ENCODE peak calls at places on chromosomes 6 and 20, in nine cellular contexts. I is IMR-90, R is adrenal gland, S is testis, M is stomach, A is spleen, V is tibial nerve, D is K562, H is HCT116. B is an unnamed sample.

GRCh38 chr6:56359201-56359899 is 112.0 kb upstream of the COL21A1 start:
- DNase-seq in I (peak), R (peak), S (peak), M (peak), A (no peak), V (peak), D (peak), H (peak), B (peak)

GRCh38 chr6:110746680-110747079 is 68.6 kb downstream of the CDK19 start:
- DNase-seq in I (no peak), R (no peak), S (no peak), M (no peak), A (no peak), V (no peak), D (no peak), H (no peak), B (no peak)

GRCh38 chr20:59823456-59823855 is 110.0 kb downstream of the SYCP2 start:
- DNase-seq in I (no peak), R (no peak), S (peak), M (no peak), A (no peak), V (no peak), D (no peak), H (no peak), B (no peak)

GRCh38 chr20:51497542-51498467 is 44.7 kb downstream of the NFATC2 start:
- DNase-seq in I (peak), R (no peak), S (peak), M (no peak), A (peak), V (no peak), D (no peak), H (no peak), B (no peak)

GRCh38 chr6:53294095-53294494 is 54.7 kb downstream of the ELOVL5 start:
- DNase-seq in I (no peak), R (no peak), S (no peak), M (no peak), A (no peak), V (no peak), D (no peak), H (peak), B (no peak)

GRCh38 chr20:63826753-63827152 is 4.3 kb downstream of the ZBTB46 start:
- DNase-seq in I (peak), R (no peak), S (no peak), M (no peak), A (no peak), V (no peak), D (no peak), H (no peak), B (no peak)

GRCh38 chr6:79249136-79249535 is 14.7 kb upstream of the HMGN3 start:
- DNase-seq in I (no peak), R (no peak), S (no peak), M (no peak), A (no peak), V (no peak), D (no peak), H (no peak), B (no peak)

GRCh38 chr6:54353975-54354374 is 45.7 kb downstream of the TINAG start:
- DNase-seq in I (no peak), R (no peak), S (no peak), M (no peak), A (no peak), V (no peak), D (no peak), H (no peak), B (no peak)

GRCh38 chr6:34223381-34223963 is 13.2 kb upstream of the HMGA1 start:
- DNase-seq in I (no peak), R (no peak), S (no peak), M (no peak), A (peak), V (no peak), D (peak), H (no peak), B (no peak)

GRCh38 chr20:25464501-25465204 is 57.2 kb downstream of the GINS1 start:
- DNase-seq in I (no peak), R (no peak), S (no peak), M (no peak), A (peak), V (no peak), D (no peak), H (no peak), B (no peak)

GRCh38 chr6:46882622-46883021 is 39.1 kb downstream of the ADGRF5 start:
- DNase-seq in I (no peak), R (no peak), S (no peak), M (no peak), A (no peak), V (no peak), D (no peak), H (no peak), B (no peak)

GRCh38 chr20:40103420-40103819 is 585.6 kb downstream of the MAFB start:
- DNase-seq in I (no peak), R (no peak), S (no peak), M (no peak), A (no peak), V (no peak), D (no peak), H (no peak), B (no peak)

GRCh38 chr6:148451690-148452089 is 109.1 kb downstream of the SASH1 start:
- DNase-seq in I (no peak), R (no peak), S (no peak), M (no peak), A (no peak), V (no peak), D (no peak), H (no peak), B (no peak)

GRCh38 chr20:24959591-24960301 is 10.7 kb downstream of the CST7 start:
- DNase-seq in I (no peak), R (no peak), S (no peak), M (peak), A (peak), V (no peak), D (no peak), H (no peak), B (no peak)

GRCh38 chr6:37698264-37699137 is 818 bp upstream of the MDGA1 start:
- DNase-seq in I (peak), R (peak), S (peak), M (peak), A (peak), V (no peak), D (peak), H (peak), B (no peak)

GRCh38 chr20:2610941-2611720 is 41.3 kb upstream of the NOP56 start:
- DNase-seq in I (no peak), R (no peak), S (no peak), M (no peak), A (no peak), V (no peak), D (no peak), H (no peak), B (no peak)

GRCh38 chr20:62561948-62562347 is 80.4 kb upstream of the SLCO4A1 start:
- DNase-seq in I (no peak), R (no peak), S (no peak), M (no peak), A (no peak), V (no peak), D (no peak), H (no peak), B (no peak)

GRCh38 chr6:129667621-129668020 is 42.4 kb downstream of the ARHGAP18 start:
- DNase-seq in I (peak), R (peak), S (peak), M (peak), A (no peak), V (no peak), D (no peak), H (no peak), B (no peak)

GRCh38 chr20:57594092-57594911 is 25.9 kb downstream of the ZBP1 start:
- DNase-seq in I (peak), R (peak), S (peak), M (peak), A (peak), V (no peak), D (peak), H (peak), B (no peak)

GRCh38 chr6:112325449-112325848 is 21.7 kb upstream of the RFPL4B start:
- DNase-seq in I (no peak), R (no peak), S (peak), M (no peak), A (no peak), V (peak), D (no peak), H (no peak), B (no peak)

GRCh38 chr6:158717341-158718328 is 67.8 kb downstream of the SYTL3 start:
- DNase-seq in I (no peak), R (no peak), S (no peak), M (no peak), A (peak), V (no peak), D (no peak), H (no peak), B (no peak)

GRCh38 chr6:20605581-20605980 is 71.3 kb downstream of the CDKAL1 start:
- DNase-seq in I (peak), R (no peak), S (no peak), M (no peak), A (no peak), V (no peak), D (no peak), H (no peak), B (no peak)

GRCh38 chr20:16378712-16379111 is 194.5 kb downstream of the KIF16B start:
- DNase-seq in I (no peak), R (no peak), S (no peak), M (no peak), A (no peak), V (no peak), D (no peak), H (no peak), B (no peak)

GRCh38 chr6:36758516-36759176 is 61.0 kb downstream of the RAB44 start:
- DNase-seq in I (no peak), R (no peak), S (no peak), M (peak), A (no peak), V (no peak), D (peak), H (no peak), B (no peak)

GRCh38 chr20:56516631-56517030 is 7.9 kb upstream of the FAM209A start:
- DNase-seq in I (no peak), R (no peak), S (no peak), M (no peak), A (peak), V (no peak), D (no peak), H (no peak), B (no peak)

DNA sequence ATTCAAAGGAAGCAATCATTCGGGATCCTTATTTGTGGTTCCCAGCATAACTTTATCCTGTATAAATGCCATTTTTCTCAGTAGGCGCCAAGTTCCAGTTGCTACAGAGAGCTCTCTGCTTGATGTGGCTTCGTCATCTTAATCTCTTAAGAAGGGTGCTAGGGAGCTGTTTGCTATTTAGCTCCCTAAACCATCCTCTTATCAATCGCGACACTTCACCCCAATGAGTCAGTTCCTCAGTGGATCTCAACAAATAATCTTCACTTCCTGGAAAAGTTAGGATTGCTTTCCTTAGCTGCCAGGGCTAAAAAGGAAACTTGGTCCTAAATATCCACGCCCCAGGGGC is 1.3 kb upstream of the NKAIN2 start:
- DNase-seq in I (no peak), R (no peak), S (no peak), M (no peak), A (no peak), V (no peak), D (no peak), H (no peak), B (no peak)
- TF ChIP-seq POLR2A in I (no peak), R (no peak), S (no peak), M (no peak), A (no peak), V (no peak), D (no peak), H (no peak), B (no peak)

GRCh38 chr6:157101166-157101565 is 222.2 kb downstream of the TMEM242 start:
- DNase-seq in I (no peak), R (no peak), S (no peak), M (no peak), A (no peak), V (no peak), D (no peak), H (no peak), B (no peak)
- TF ChIP-seq CTCF in I (no peak), R (no peak), S (no peak), M (no peak), A (no peak), V (no peak), D (no peak), H (no peak), B (no peak)

GRCh38 chr6:43521836-43522235 is 4.9 kb downstream of the POLR1C start:
- DNase-seq in I (no peak), R (no peak), S (no peak), M (no peak), A (no peak), V (no peak), D (no peak), H (no peak), B (no peak)

GRCh38 chr6:43523282-43523681 is 6.4 kb downstream of the POLR1C start:
- DNase-seq in I (no peak), R (no peak), S (no peak), M (no peak), A (no peak), V (no peak), D (no peak), H (no peak), B (no peak)

GRCh38 chr6:43522547-43523263 is 5.8 kb downstream of the POLR1C start:
- DNase-seq in I (no peak), R (no peak), S (no peak), M (no peak), A (no peak), V (no peak), D (no peak), H (no peak), B (no peak)

GRCh38 chr6:43520097-43520496 is 3.2 kb downstream of the POLR1C start:
- DNase-seq in I (no peak), R (no peak), S (no peak), M (no peak), A (no peak), V (no peak), D (no peak), H (no peak), B (no peak)

DNA sequence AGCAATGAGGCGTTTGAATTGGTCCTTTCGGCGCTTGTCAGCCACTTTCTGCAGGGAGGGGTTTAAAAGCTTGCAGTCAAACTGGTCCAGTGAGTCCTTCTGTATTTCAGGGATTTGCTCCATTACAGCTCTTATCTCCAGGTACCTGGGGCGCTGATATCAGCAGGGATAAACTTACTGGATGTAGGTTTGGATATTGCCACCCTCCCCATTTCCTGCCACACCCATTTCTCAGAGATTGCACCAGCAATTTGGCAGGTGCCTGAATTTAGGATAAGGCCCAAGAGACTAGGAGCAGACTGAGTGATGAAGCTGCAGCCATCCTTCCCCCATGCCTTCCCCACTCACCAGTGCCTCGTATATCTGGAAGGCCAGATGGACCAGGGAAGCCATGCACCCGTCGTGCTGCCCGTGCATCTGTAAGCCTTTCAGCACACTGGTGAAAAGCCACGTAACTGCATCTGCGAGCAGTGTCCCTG is 7.6 kb downstream of the POLR1C start:
- DNase-seq in I (no peak), R (no peak), S (no peak), M (peak), A (no peak), V (no peak), D (no peak), H (no peak), B (no peak)
- TF ChIP-seq POLR2A in I (no peak), R (no peak), S (no peak), M (no peak), A (no peak), V (no peak), D (peak), H (no peak), B (no peak)

GRCh38 chr6:17096657-17097056 is 5.2 kb upstream of the STMND1 start:
- DNase-seq in I (no peak), R (no peak), S (no peak), M (no peak), A (no peak), V (no peak), D (no peak), H (no peak), B (no peak)

GRCh38 chr6:17096076-17096475 is 5.8 kb upstream of the STMND1 start:
- DNase-seq in I (no peak), R (no peak), S (peak), M (no peak), A (no peak), V (no peak), D (no peak), H (no peak), B (no peak)

GRCh38 chr6:17091122-17091521 is 10.7 kb upstream of the STMND1 start:
- DNase-seq in I (peak), R (no peak), S (no peak), M (no peak), A (no peak), V (no peak), D (peak), H (no peak), B (no peak)

GRCh38 chr6:17098007-17098406 is 3.8 kb upstream of the STMND1 start:
- DNase-seq in I (no peak), R (no peak), S (no peak), M (no peak), A (no peak), V (no peak), D (no peak), H (no peak), B (no peak)

GRCh38 chr6:17093692-17094091 is 8.2 kb upstream of the STMND1 start:
- DNase-seq in I (no peak), R (no peak), S (no peak), M (no peak), A (no peak), V (no peak), D (no peak), H (no peak), B (no peak)
- TF ChIP-seq CTCF in I (peak), R (no peak), S (no peak), M (no peak), A (no peak), V (no peak), D (no peak), H (peak), B (no peak)

DNA sequence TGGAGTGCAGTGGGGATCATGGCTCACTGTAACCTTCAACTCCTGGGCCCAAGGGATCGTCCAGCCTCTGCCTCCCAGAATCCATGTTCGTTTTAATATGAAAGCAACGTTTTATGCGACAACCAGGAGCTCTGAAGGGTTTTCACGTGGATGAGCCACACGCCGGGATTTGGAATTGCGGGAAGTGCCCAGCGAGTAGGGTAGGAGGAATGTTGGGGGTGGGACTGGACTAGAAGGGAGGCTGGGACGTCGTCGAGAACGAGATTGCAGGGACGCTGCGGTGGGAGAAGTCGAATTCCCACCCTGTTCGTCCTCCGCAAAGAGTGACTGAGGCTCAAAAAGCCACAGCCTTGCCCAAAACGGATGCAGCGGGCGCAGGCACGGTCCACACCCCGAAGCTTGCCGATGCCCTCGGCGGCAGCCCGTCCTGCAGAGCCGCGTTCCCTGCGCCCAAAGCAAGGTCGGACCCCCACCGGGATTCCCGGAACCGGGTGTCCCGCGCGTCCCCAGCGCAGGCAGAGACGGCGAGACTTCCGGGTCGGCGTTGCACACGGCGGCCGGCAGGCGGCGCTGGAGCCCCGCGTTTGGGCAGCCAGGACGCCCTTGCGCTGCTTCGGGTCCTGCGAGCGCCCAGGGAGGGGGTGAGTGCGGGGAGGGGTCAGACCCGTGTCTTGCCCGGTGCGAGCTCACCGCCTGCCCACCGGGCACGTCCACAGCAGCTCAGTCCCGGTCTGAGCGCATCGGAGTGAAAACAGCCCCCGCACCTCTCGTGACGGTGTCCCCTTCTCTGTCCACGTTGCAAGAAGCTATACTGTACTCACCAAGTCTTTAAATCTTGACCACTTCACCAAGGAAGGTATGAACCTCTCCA is 87.8 kb downstream of the DHX35 start:
- DNase-seq in I (peak), R (peak), S (peak), M (peak), A (peak), V (peak), D (peak), H (peak), B (peak)
- TF ChIP-seq POLR2A in I (no peak), R (no peak), S (no peak), M (no peak), A (no peak), V (no peak), D (peak), H (no peak), B (no peak)

GRCh38 chr6:154412106-154412820 is 55.7 kb upstream of the IPCEF1 start:
- DNase-seq in I (peak), R (no peak), S (no peak), M (no peak), A (no peak), V (no peak), D (no peak), H (no peak), B (no peak)

GRCh38 chr6:154411076-154411475 is 54.5 kb upstream of the IPCEF1 start:
- DNase-seq in I (no peak), R (no peak), S (no peak), M (no peak), A (no peak), V (no peak), D (no peak), H (no peak), B (no peak)

GRCh38 chr6:154410215-154410614 is 53.6 kb upstream of the IPCEF1 start:
- DNase-seq in I (no peak), R (no peak), S (no peak), M (no peak), A (no peak), V (no peak), D (no peak), H (no peak), B (no peak)

GRCh38 chr6:154410619-154411044 is 54.0 kb upstream of the IPCEF1 start:
- DNase-seq in I (peak), R (peak), S (peak), M (no peak), A (no peak), V (peak), D (no peak), H (peak), B (no peak)

DNA sequence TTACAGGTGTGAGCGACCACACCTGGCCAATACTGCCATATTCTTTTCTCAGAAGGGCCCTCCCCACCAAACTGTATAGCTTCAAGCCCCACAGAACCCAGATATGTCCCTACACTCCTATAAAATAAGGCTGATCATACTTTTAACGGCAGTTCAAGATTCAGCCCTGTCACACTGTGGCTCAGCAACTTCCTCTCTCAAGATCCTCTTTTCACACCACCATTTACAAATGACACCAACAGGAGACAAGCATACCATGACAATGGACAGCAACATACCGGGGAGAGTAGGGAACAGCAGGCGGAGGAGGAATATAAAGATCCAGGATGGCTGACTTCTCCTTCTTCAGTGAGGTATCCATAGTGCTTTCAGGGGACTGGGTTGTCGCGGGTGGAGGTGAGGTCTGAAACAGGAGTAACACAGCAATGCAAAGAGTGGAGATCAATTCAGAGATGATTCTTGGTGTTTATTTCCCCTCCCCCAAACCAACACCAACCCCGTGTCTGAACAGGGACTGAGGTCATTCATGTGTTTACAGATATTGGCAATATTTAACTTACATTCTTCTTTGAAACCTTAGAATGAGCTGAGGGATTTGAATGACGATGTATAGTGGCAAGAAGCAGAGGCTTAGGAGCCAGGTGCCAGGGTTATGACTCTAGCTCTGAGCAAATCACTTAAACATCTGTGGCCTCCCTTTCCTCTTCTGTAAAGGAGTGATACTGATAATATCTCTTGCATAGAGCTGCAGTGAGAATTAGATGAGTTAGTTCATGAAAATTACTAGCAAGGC is 57.6 kb upstream of the IPCEF1 start:
- DNase-seq in I (peak), R (no peak), S (no peak), M (no peak), A (no peak), V (no peak), D (no peak), H (no peak), B (no peak)
- TF ChIP-seq CTCF in I (no peak), R (no peak), S (no peak), M (no peak), A (no peak), V (no peak), D (no peak), H (no peak), B (no peak)

GRCh38 chr6:73388800-73389512 is 5.7 kb upstream of the DDX43 start:
- DNase-seq in I (peak), R (peak), S (peak), M (peak), A (peak), V (no peak), D (peak), H (peak), B (no peak)
- TF ChIP-seq POLR2A in I (no peak), R (no peak), S (no peak), M (no peak), A (no peak), V (no peak), D (peak), H (peak), B (no peak)